ENCODE peak calls at places on chromosomes 5 and 9, in four cellular contexts. K, X, E and S are unnamed samples.

GRCh38 chr5:139749242-139749641 is 46.4 kb upstream of the PSD2 start:
- DNase-seq in X (no peak), E (no peak), K (no peak), S (no peak)

GRCh38 chr5:127428748-127429147 is 88.7 kb upstream of the PRRC1 start:
- DNase-seq in E (no peak), K (no peak), X (no peak), S (peak; percentile 79)

GRCh38 chr9:95724253-95724991 is 151.1 kb upstream of the ERCC6L2 start:
- DNase-seq in K (no peak), E (no peak), X (no peak), S (no peak)

GRCh38 chr5:78771260-78772240 is 123.0 kb upstream of the LHFPL2 start:
- DNase-seq in X (peak; percentile 25), K (no peak), E (no peak), S (peak; percentile 87)

GRCh38 chr5:67417839-67418238 is 221.2 kb upstream of the CD180 start:
- DNase-seq in E (no peak), X (no peak), K (no peak), S (no peak)

GRCh38 chr5:87182622-87183021 is 85.1 kb upstream of the RASA1 start:
- DNase-seq in X (no peak), E (no peak), K (no peak), S (no peak)

GRCh38 chr9:130451509-130452388 is 7.0 kb downstream of the ASS1 start:
- DNase-seq in K (peak; percentile 89), X (peak; percentile 95), E (peak; percentile 74), S (peak; percentile 80)

GRCh38 chr5:65769539-65769938 is 47.5 kb downstream of the NLN start:
- DNase-seq in K (no peak), X (peak; percentile 95), E (no peak), S (no peak)

GRCh38 chr9:130276121-130276520 is 10.6 kb downstream of the HMCN2 start:
- DNase-seq in X (peak; percentile 81), K (no peak), E (no peak), S (peak; percentile 73)

GRCh38 chr5:167489202-167489601 is 802.2 kb upstream of the WWC1 start:
- DNase-seq in X (no peak), E (no peak), K (no peak), S (no peak)

GRCh38 chr5:178331491-178331981 is 98.9 kb upstream of the PHYKPL start:
- DNase-seq in E (no peak), K (no peak), X (no peak), S (no peak)

GRCh38 chr5:57626703-57627102 is 144.1 kb upstream of the ACTBL2 start:
- DNase-seq in K (no peak), X (no peak), E (no peak), S (no peak)

GRCh38 chr9:120532475-120532874 is 47.5 kb downstream of the CDK5RAP2 start:
- DNase-seq in X (no peak), E (no peak), K (no peak), S (no peak)

GRCh38 chr5:142012186-142012785 is 541 bp downstream of the GNPDA1 start:
- DNase-seq in K (peak; percentile 86), E (peak; percentile 78), X (no peak), S (peak; percentile 84)

GRCh38 chr5:113056988-113057387 is 80.4 kb downstream of the DCP2 start:
- DNase-seq in X (no peak), E (peak; percentile 13), K (no peak), S (no peak)

GRCh38 chr5:146817973-146818372 is 60.6 kb downstream of the PPP2R2B start:
- DNase-seq in K (no peak), X (no peak), E (no peak), S (no peak)

GRCh38 chr5:172837640-172838039 is 3.6 kb downstream of the ERGIC1 start:
- DNase-seq in E (no peak), X (no peak), K (no peak), S (no peak)

GRCh38 chr9:114312513-114312875 is 10.4 kb upstream of the ORM1 start:
- DNase-seq in X (no peak), K (no peak), E (no peak), S (no peak)

GRCh38 chr9:34957492-34958410 is at the start of gene PHF24:
- DNase-seq in K (peak; percentile 64), E (peak; percentile 47), X (no peak), S (peak; percentile 14)

GRCh38 chr5:86665984-86666760 is 48.4 kb downstream of the COX7C start:
- DNase-seq in E (peak; percentile 55), X (no peak), K (no peak), S (no peak)

GRCh38 chr5:168165221-168165965 is 126.1 kb upstream of the WWC1 start:
- DNase-seq in E (peak; percentile 61), K (peak; percentile 61), X (no peak), S (peak; percentile 56)

GRCh38 chr5:151772029-151772867 is 494 bp downstream of the G3BP1 start:
- DNase-seq in E (peak; percentile 46), K (peak; percentile 53), X (no peak), S (peak; percentile 63)

GRCh38 chr5:76527685-76528161 is 95.5 kb downstream of the F2RL2 start:
- DNase-seq in E (no peak), X (peak; percentile 17), K (no peak), S (peak; percentile 94)

GRCh38 chr9:78115073-78115472 is 83.5 kb upstream of the GNAQ start:
- DNase-seq in K (no peak), X (no peak), E (no peak), S (peak; percentile 57)

GRCh38 chr9:37984672-37985611 is 81.0 kb upstream of the SLC25A51 start:
- DNase-seq in K (no peak), X (peak; percentile 72), E (no peak), S (no peak)

GRCh38 chr9:132631280-132631679 is 38.5 kb downstream of the DDX31 start:
- DNase-seq in X (peak; percentile 87), K (no peak), E (no peak), S (no peak)

GRCh38 chr5:179146277-179146676 is 86.1 kb downstream of the ZNF354C start:
- DNase-seq in E (no peak), K (no peak), X (no peak), S (no peak)

GRCh38 chr5:151699071-151699901 is 12.6 kb upstream of the SPARC start:
- DNase-seq in X (peak; percentile 99), E (peak; percentile 57), K (no peak), S (peak; percentile 98)

GRCh38 chr5:16639206-16639605 is 22.4 kb upstream of the RETREG1 start:
- DNase-seq in E (no peak), X (no peak), K (no peak), S (no peak)

DNA sequence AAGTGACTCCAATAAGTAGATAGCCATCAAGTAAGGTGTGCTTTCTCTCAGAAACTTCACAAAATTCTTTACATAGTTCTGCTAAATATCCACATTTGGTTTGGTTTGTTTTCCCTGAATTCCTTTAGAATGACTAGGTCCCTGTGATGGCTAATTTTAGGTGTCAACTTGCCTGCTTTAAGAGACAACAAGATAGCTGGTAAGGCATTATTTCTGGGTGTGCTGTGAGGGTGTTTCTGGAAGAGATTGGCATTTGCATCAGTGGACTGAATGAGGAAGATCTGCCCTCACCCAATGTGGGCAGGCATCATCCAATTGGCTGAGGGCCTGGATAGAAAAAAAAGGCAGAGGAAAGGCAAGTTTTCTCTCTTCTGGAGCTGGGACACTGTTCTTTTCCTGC is 8.3 kb upstream of the PTBP3 start:
- DNase-seq in K (no peak), X (peak; percentile 37), E (no peak), S (peak; percentile 97)
- H2AK5ac ChIP-seq in K (no peak overlapping the region), X (no peak overlapping the region), E (no peak overlapping the region), S (no peak overlapping the region)

GRCh38 chr9:105901514-105902109 is 207.3 kb downstream of the TMEM38B start:
- DNase-seq in E (peak; percentile 78), X (peak; percentile 3), K (peak; percentile 70), S (peak; percentile 89)
- H3K18ac ChIP-seq in E (no peak overlapping the region), X (no peak overlapping the region), K (peak overlapping the region; percentile 36), S (no peak overlapping the region)

GRCh38 chr5:45601424-45601823 is 94.8 kb downstream of the HCN1 start:
- DNase-seq in E (no peak), X (no peak), K (no peak), S (no peak)
- H4K5ac ChIP-seq in E (no peak overlapping the region), X (no peak overlapping the region), K (no peak overlapping the region), S (no peak overlapping the region)

GRCh38 chr5:1109542-1110259 is 2.2 kb downstream of the SLC12A7 start:
- DNase-seq in E (no peak), K (no peak), X (no peak), S (no peak)

GRCh38 chr5:1108008-1108864 is 3.6 kb downstream of the SLC12A7 start:
- DNase-seq in K (no peak), X (no peak), E (no peak), S (no peak)

GRCh38 chr5:1110260-1110929 is 1.5 kb downstream of the SLC12A7 start:
- DNase-seq in K (no peak), E (no peak), X (no peak), S (no peak)

GRCh38 chr5:1107167-1108007 is 4.5 kb downstream of the SLC12A7 start:
- DNase-seq in K (no peak), E (peak; percentile 55), X (no peak), S (peak; percentile 41)

GRCh38 chr5:1108865-1109174 is 3.0 kb downstream of the SLC12A7 start:
- DNase-seq in K (no peak), X (no peak), E (no peak), S (no peak)
- H2AK5ac ChIP-seq in K (no peak overlapping the region), X (no peak overlapping the region), E (no peak overlapping the region), S (no peak overlapping the region)

DNA sequence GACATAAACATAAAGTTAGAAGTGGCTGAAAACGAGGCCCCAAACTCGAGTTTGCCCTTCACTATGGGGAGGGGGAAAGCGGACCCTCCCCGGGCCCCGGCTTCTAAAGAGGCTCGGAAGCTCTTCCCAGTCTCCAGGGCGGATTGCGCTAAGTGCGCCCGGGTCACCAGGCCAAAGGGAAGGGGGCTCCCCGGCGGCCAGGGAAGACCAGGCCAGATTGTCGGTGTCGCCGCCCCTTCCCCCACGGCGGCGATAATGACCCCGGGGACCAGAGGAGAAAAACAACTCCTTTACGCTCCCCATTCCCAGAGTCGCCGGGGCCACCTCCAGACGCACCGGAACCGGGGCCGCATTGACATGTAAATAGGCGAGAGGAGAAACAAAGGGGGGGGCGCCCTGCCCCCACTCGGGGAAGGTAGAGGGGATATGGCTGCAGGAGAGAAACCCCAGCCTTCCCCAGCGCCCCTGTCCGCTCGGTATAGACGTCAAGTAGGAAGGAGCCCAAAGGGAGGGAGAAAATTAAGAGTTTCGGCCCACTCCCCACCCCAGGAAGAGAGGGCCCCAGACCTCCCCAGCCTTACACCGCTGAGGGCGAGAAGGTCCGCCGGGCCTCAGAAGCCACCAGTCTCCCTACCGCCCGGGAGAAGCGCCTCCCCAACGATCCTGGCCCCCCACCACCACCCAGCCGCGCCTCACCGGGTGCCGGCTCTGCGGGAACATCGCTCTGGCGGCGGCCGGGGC is 1.7 kb downstream of the TLE1 start:
- DNase-seq in K (peak; percentile 85), X (no peak), E (peak; percentile 82), S (peak; percentile 67)
- H3K18ac ChIP-seq in K (peak overlapping the region; percentile 62), X (peak overlapping the region; percentile 83), E (peak overlapping the region; percentile 39), S (peak overlapping the region; percentile 98)